ENCODE peak calls at places on chromosomes 6 and 20, in four cellular contexts. I is body of pancreas, K is AG04450, N is pancreas. J is an unnamed sample.

GRCh38 chr6:31572041-31572911 is at the start of gene LTA:
- DNase-seq in K (no peak), I (no peak), N (no peak), J (no peak)

GRCh38 chr6:81485395-81485794 is 267.1 kb downstream of the TENT5A start:
- DNase-seq in I (no peak), K (no peak), N (no peak), J (no peak)

GRCh38 chr6:128432394-128432793 is 88.0 kb downstream of the PTPRK start:
- DNase-seq in K (no peak), I (no peak), N (no peak), J (no peak)

GRCh38 chr20:43658068-43658722 is 8.7 kb upstream of the MYBL2 start:
- DNase-seq in N (no peak), K (no peak), I (no peak), J (no peak)

GRCh38 chr6:74946961-74947360 is 258.9 kb downstream of the COL12A1 start:
- DNase-seq in I (no peak), N (no peak), K (peak; percentile 32), J (peak; percentile 21)

GRCh38 chr6:125104425-125104824 is 49.1 kb upstream of the TPD52L1 start:
- DNase-seq in I (no peak), K (peak; percentile 38), N (no peak), J (no peak)

GRCh38 chr6:109313139-109313538 is 69.1 kb downstream of the CD164 start:
- DNase-seq in I (no peak), K (no peak), N (no peak), J (no peak)

GRCh38 chr6:117653949-117654348 is 21.3 kb upstream of the NUS1 start:
- DNase-seq in I (no peak), K (no peak), N (no peak), J (no peak)

GRCh38 chr6:3383525-3383924 is 73.3 kb downstream of the SLC22A23 start:
- DNase-seq in K (no peak), N (no peak), I (peak; percentile 57), J (no peak)

GRCh38 chr6:148221580-148221979 is 121.1 kb upstream of the SASH1 start:
- DNase-seq in I (no peak), N (no peak), K (no peak), J (no peak)

GRCh38 chr20:9493818-9494217 is 20.6 kb upstream of the LAMP5 start:
- DNase-seq in I (no peak), K (no peak), N (no peak), J (no peak)

GRCh38 chr6:116572162-116572561 is 858 bp downstream of the RWDD1 start:
- DNase-seq in K (no peak), I (peak; percentile 50), N (no peak), J (no peak)
- TF ChIP-seq CTCF in K (no peak), I (no peak), N (no peak), J (no peak)

GRCh38 chr20:36297656-36298055 is 8.5 kb upstream of the DLGAP4 start:
- DNase-seq in I (no peak), K (no peak), N (no peak), J (no peak)
- H3K27me3 ChIP-seq in I (no peaks in the 10 kb centered on the region), K (peaks cover 25% of the 10 kb centered on the region), N (no peaks in the 10 kb centered on the region), J (peaks cover 9% of the 10 kb centered on the region)

DNA sequence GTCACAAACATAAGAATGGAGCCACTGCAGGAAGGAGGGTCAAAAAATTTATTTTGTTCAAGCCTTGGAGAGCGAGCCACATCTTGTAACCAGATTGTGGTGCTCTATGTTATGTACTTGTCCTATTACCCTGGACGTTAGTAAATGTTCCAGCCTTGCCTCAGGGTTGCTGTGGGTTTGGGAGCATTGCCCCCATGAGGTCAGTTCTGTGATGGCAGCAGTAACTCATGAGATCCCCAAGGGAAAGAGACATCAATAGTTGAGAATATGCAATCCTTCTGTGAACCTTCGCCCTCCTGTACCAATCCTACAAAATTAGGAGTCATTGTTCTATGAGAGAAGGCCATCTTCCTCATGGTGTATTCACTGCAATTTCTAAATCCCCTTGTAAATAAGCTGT is 16.4 kb upstream of the CFAP206 start:
- DNase-seq in K (no peak), I (peak; percentile 23), N (no peak), J (no peak)
- TF ChIP-seq CTCF in K (peak; percentile 61), I (peak; percentile 25), N (no peak), J (peak; percentile 56)

GRCh38 chr6:136921521-136921935 is 573 bp upstream of the SLC35D3 start:
- DNase-seq in K (no peak), N (peak; percentile 77), I (peak; percentile 43), J (no peak)

GRCh38 chr6:136921936-136922679 is at the start of gene SLC35D3:
- DNase-seq in I (peak; percentile 31), N (peak; percentile 71), K (no peak), J (no peak)

GRCh38 chr6:136923954-136924291 is 1.8 kb downstream of the SLC35D3 start:
- DNase-seq in K (no peak), I (no peak), N (no peak), J (no peak)

GRCh38 chr6:136923116-136923953 is 1.2 kb downstream of the SLC35D3 start:
- DNase-seq in N (no peak), K (no peak), I (no peak), J (no peak)

GRCh38 chr6:136922680-136922996 is 537 bp downstream of the SLC35D3 start:
- DNase-seq in I (peak; percentile 23), N (no peak), K (no peak), J (no peak)
- H3K27me3 ChIP-seq in I (no peaks in the 10 kb centered on the region), N (no peaks in the 10 kb centered on the region), K (peaks cover 48% of the 10 kb centered on the region), J (peaks cover 42% of the 10 kb centered on the region)

GRCh38 chr20:1835126-1835525 is 60.1 kb upstream of the SIRPA start:
- DNase-seq in N (no peak), K (no peak), I (no peak), J (no peak)
- TF ChIP-seq CTCF in N (no peak), K (no peak), I (no peak), J (no peak)

GRCh38 chr20:57576942-57577550 is 16.1 kb downstream of the PCK1 start:
- DNase-seq in K (no peak), N (no peak), I (no peak), J (no peak)

GRCh38 chr20:57579331-57579897 is 18.5 kb downstream of the PCK1 start:
- DNase-seq in N (no peak), I (no peak), K (no peak), J (no peak)

GRCh38 chr20:57577679-57578475 is 17.0 kb downstream of the PCK1 start:
- DNase-seq in I (no peak), K (no peak), N (no peak), J (no peak)

GRCh38 chr20:57579898-57580447 is 19.1 kb downstream of the PCK1 start:
- DNase-seq in I (no peak), K (no peak), N (no peak), J (no peak)

DNA sequence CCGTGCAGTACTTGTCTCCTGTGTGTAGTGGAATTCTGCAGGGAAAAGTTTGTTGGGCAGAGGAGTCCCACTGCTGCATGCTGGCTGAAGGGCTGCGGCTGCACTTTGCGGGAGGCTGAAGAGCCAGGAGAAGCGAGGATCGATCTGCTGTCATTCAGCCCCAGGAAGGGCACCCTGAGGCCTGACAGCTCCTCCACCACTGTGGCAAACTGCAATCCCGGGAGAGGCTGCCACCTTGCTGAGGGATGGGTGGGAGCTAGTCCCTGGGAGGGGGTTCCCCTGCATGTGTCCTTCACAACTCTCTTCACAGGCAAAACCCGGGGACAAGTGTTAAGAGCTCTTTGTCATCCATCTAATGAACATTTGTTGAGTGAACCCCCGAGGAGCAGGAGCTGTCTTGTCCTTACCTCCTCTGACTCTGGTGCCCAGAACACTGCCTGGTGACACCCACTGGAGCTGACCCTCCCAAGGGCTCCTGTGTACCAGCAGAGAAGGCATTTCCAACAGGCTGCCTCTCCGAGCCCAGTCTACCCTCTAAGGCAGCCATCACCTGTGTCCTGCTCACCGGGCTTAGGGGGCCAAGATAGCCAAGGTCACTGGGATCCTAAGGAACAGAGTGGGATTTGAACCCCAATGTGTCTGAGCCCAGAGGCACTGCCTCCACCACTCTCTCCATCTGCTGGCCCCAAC is 17.7 kb downstream of the PCK1 start:
- DNase-seq in N (no peak), I (no peak), K (no peak), J (no peak)
- H3K27me3 ChIP-seq in N (no peaks in the 10 kb centered on the region), I (no peaks in the 10 kb centered on the region), K (peaks cover 4% of the 10 kb centered on the region), J (peaks cover 86% of the 10 kb centered on the region)

DNA sequence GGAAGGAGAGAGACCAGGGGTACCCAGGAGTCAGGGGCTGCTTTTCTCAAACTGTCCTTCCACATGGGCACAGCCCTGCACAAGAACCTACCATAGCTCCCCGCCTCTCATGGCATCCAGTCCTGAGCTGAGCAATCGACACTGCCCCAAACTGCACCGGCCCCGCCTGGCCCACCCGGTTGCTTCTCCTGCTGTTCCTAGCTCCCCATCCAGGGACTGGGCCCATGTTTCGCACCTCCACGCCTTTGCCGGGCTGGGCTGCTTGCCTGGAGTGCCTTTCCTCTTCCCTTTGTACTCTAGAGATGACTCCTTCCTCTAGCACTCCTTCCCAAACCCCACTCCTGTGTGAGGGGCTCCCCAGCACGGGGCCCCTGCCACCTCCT is 123.0 kb downstream of the GRM4 start:
- DNase-seq in K (no peak), I (no peak), N (no peak), J (no peak)
- TF ChIP-seq CTCF in K (no peak), I (no peak), N (no peak), J (no peak)

GRCh38 chr20:63464289-63464635 is 8.2 kb downstream of the KCNQ2 start:
- DNase-seq in K (no peak), I (no peak), N (no peak), J (no peak)
- H3K27me3 ChIP-seq in K (peaks cover 21% of the 10 kb centered on the region), I (no peaks in the 10 kb centered on the region), N (no peaks in the 10 kb centered on the region), J (peaks cover 68% of the 10 kb centered on the region)

GRCh38 chr6:151263035-151263434 is 23.3 kb downstream of the AKAP12 start:
- DNase-seq in I (no peak), N (no peak), K (no peak), J (no peak)

GRCh38 chr6:151260191-151260590 is 20.4 kb downstream of the AKAP12 start:
- DNase-seq in I (no peak), K (no peak), N (no peak), J (no peak)

GRCh38 chr6:151269318-151269995 is 29.7 kb downstream of the AKAP12 start:
- DNase-seq in N (no peak), I (no peak), K (no peak), J (no peak)

GRCh38 chr6:151263967-151264366 is 24.2 kb downstream of the AKAP12 start:
- DNase-seq in I (no peak), N (no peak), K (no peak), J (no peak)

GRCh38 chr6:151265282-151265681 is 25.5 kb downstream of the AKAP12 start:
- DNase-seq in K (no peak), I (no peak), N (no peak), J (no peak)
- TF ChIP-seq CTCF in K (no peak), I (no peak), N (no peak), J (no peak)

GRCh38 chr20:57780906-57781305 is 71.1 kb upstream of the PMEPA1 start:
- DNase-seq in N (no peak), K (no peak), I (no peak), J (no peak)
- H3K27me3 ChIP-seq in N (no peaks in the 10 kb centered on the region), K (peaks cover 2% of the 10 kb centered on the region), I (no peaks in the 10 kb centered on the region), J (peaks cover 2% of the 10 kb centered on the region)

J was measured in kidney epithelial cell.